ENCODE peak calls at places on chromosome 12, in four cellular contexts. B, X, G and J are unnamed samples.

GRCh38 chr12:46153267-46153872 is 115.5 kb downstream of the SLC38A1 start:
- DNase-seq in B (no peak), X (no peak), G (no peak), J (no peak)

GRCh38 chr12:121975029-121975428 is 46.7 kb upstream of the BCL7A start:
- DNase-seq in B (no peak), X (no peak), G (no peak), J (no peak)

GRCh38 chr12:118981285-118982201 is at the start of gene SRRM4:
- DNase-seq in B (peak; percentile 11), X (no peak), G (no peak), J (peak; percentile 26)

GRCh38 chr12:51827925-51828818 is 20.3 kb downstream of the FIGNL2 start:
- DNase-seq in B (no peak), X (no peak), G (no peak), J (no peak)

GRCh38 chr12:88934163-88934747 is 354.0 kb upstream of the KITLG start:
- DNase-seq in B (no peak), X (no peak), G (no peak), J (no peak)

GRCh38 chr12:25436206-25436912 is 116.7 kb downstream of the LMNTD1 start:
- DNase-seq in B (no peak), X (peak; percentile 67), G (peak; percentile 43), J (peak; percentile 28)

GRCh38 chr12:15939111-15939510 is 28.0 kb downstream of the DERA start:
- DNase-seq in B (no peak), X (no peak), G (no peak), J (no peak)

GRCh38 chr12:58364389-58365086 is 423.2 kb downstream of the ATP23 start:
- DNase-seq in B (no peak), X (peak; percentile 97), G (no peak), J (peak; percentile 15)

GRCh38 chr12:67790660-67791059 is 142.1 kb downstream of the DYRK2 start:
- DNase-seq in B (no peak), X (no peak), G (no peak), J (no peak)
- H3K9me3 ChIP-seq in B (no peaks in the 10 kb centered on the region), X (peaks cover 7% of the 10 kb centered on the region), G (no peaks in the 10 kb centered on the region), J (no peaks in the 10 kb centered on the region)

DNA sequence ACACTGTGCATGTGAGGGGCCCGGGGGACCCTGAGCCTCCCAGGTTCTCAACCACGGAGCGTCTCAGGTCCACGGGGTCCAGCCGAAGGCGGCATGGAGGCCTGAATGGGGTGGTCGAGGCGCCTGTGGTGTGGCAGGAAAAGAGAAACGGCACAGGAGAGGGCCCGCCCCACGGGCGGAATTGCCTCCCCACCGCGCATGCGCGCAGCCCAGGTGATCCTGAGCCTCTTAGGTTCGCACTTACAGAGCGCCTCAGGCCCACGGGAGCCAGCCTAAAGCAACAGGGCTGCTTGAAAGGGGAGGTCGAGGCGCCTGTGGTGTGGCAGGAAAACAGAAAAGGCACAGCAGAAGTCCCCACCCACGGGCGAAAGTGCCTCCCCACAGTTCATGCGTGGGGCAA is 311.0 kb downstream of the ALG10 start:
- DNase-seq in B (no peak), X (no peak), G (no peak), J (no peak)
- TF ChIP-seq CTCF in B (no peak), X (no peak), G (no peak), J (no peak)

DNA sequence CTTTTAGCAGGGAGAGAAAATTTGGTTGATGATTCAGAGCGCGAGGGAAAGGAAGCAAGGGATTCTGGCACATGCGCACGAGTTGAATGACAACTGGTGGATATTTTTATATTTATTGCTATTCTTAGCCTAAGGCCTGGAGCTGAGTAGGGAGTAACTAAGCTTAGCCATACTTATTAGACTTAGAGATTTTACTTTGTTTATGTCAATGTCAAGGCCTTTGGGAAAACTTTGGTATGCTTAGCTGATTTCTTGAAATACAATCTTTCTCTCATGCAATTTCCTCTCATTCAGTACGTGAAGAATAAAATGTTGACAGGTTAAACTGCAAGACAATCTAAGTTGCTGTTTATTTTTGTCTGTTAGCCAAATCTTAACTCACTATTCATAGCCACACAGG is 101.1 kb downstream of the CRADD start:
- DNase-seq in B (peak; percentile 59), X (peak; percentile 64), G (peak; percentile 53), J (peak; percentile 17)
- H3K27ac ChIP-seq in B (peak overlapping the region; percentile 89), X (no peak overlapping the region), G (peak overlapping the region; percentile 11), J (peak overlapping the region; percentile 38)

GRCh38 chr12:132534076-132534475 is 44.1 kb downstream of the FBRSL1 start:
- DNase-seq in B (no peak), X (no peak), G (no peak), J (no peak)
- H3K9me3 ChIP-seq in B (no peaks in the 10 kb centered on the region), X (peaks cover 29% of the 10 kb centered on the region), G (no peaks in the 10 kb centered on the region), J (no peaks in the 10 kb centered on the region)

GRCh38 chr12:21988619-21989018 is 47.4 kb upstream of the ABCC9 start:
- DNase-seq in B (no peak), X (no peak), G (no peak), J (no peak)

GRCh38 chr12:21992823-21993222 is 51.6 kb upstream of the ABCC9 start:
- DNase-seq in B (no peak), X (no peak), G (no peak), J (no peak)

GRCh38 chr12:21991526-21991925 is 50.3 kb upstream of the ABCC9 start:
- DNase-seq in B (no peak), X (no peak), G (no peak), J (no peak)

GRCh38 chr12:21987786-21988185 is 46.6 kb upstream of the ABCC9 start:
- DNase-seq in B (no peak), X (no peak), G (no peak), J (no peak)

GRCh38 chr12:21989819-21990412 is 48.7 kb upstream of the ABCC9 start:
- DNase-seq in B (no peak), X (no peak), G (no peak), J (no peak)
- TF ChIP-seq CTCF in B (peak; percentile 64), X (peak; percentile 78), G (peak; percentile 65), J (peak; percentile 48)

DNA sequence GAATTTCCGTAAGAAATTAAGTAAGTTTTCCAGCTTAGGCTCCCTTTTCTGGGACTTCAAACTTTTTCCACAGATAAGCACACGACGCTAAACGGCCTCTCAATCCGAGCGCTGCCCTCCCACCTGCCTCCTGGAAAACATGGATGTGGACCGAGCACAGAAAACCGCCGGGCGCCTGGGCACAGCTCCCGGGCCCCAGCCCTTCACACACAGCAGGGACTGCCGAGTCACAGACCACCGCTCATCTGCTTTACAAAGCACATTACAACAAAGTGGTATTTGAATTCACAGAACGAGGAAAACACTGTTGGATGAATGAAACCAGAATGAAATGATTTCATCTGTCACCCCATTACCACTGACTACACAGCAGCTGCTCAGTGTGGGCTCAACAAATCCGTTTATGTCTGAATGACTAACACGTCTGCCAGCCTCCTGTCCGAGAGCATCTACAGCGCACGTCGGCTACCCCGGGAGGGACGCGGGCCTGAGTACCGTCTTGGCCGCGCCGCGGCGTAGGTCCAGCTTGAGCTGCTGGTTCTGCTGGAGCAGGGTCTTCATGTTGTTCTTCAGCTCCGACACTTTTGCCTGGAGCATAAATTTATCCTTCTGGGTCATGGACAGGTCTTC is 13.1 kb upstream of the ANKLE2 start:
- DNase-seq in B (no peak), X (no peak), G (peak; percentile 51), J (no peak)
- H3K27ac ChIP-seq in B (no peak overlapping the region), X (peak overlapping the region; percentile 11), G (no peak overlapping the region), J (no peak overlapping the region)

DNA sequence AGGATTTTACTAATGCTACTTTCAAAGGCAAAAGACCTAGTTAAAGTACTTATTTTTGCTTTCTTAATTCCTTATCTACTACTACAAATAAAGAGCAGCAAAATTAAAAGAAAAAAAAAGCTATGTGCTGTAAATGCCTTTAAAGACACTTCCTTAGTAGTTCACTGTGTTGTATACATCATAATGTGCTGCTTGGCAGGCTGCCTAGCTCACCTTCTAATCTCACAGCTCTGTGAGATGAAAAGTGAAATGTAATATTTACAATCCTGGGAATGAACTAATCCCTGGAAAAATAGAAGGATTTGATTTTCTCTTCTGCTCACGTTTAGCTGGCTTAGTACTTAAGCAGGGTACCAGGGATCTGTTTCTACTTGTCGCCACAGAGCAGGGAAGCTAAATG is 184.4 kb upstream of the ALG10B start:
- DNase-seq in B (no peak), X (no peak), G (no peak), J (no peak)
- H3K9me3 ChIP-seq in B (no peaks in the 10 kb centered on the region), X (no peaks in the 10 kb centered on the region), G (no peaks in the 10 kb centered on the region), J (no peaks in the 10 kb centered on the region)